ENCODE peak calls at places on chromosomes 4 and X, in four cellular contexts. Q is K562, X is WTC11, N is HepG2. L is an unnamed sample.

GRCh38 chr4:22071749-22072148 is 123.2 kb upstream of the KCNIP4 start:
- DNase-seq in Q (no peak), N (no peak), X (no peak), L (no peak)

GRCh38 chr4:34091451-34091850 is 2152.9 kb downstream of the ARAP2 start:
- DNase-seq in N (no peak), Q (no peak), X (no peak), L (no peak)

GRCh38 chr4:168877779-168878491 is 132.1 kb downstream of the CBR4 start:
- DNase-seq in X (peak; percentile 61), N (no peak), Q (no peak), L (no peak)

GRCh38 chr4:82372502-82372873 is 1.3 kb downstream of the HNRNPD start:
- DNase-seq in N (no peak), X (peak; percentile 27), Q (peak; percentile 35), L (no peak)

GRCh38 chrX:121746105-121746504 is 698.7 kb downstream of the GLUD2 start:
- DNase-seq in X (no peak), Q (no peak), N (no peak), L (no peak)

GRCh38 chr4:112975567-112976355 is 73.7 kb upstream of the ANK2 start:
- DNase-seq in Q (no peak), N (no peak), X (no peak), L (no peak)

GRCh38 chr4:1472148-1472797 is 66.0 kb upstream of the NKX1-1 start:
- DNase-seq in N (no peak), X (peak; percentile 11), Q (no peak), L (no peak)

GRCh38 chr4:121484633-121485032 is 103.8 kb upstream of the QRFPR start:
- DNase-seq in X (peak; percentile 38), Q (peak; percentile 20), N (peak; percentile 36), L (no peak)

GRCh38 chr4:139619644-139620043 is 46.0 kb upstream of the MGST2 start:
- DNase-seq in X (no peak), N (peak; percentile 47), Q (peak; percentile 18), L (no peak)

GRCh38 chr4:183136880-183137279 is 37.8 kb downstream of the WWC2 start:
- DNase-seq in X (no peak), Q (no peak), N (no peak), L (no peak)

GRCh38 chr4:81084624-81085023 is 54.1 kb downstream of the BMP3 start:
- DNase-seq in X (no peak), N (no peak), Q (no peak), L (no peak)

GRCh38 chr4:3290476-3290875 is 2.3 kb upstream of the RGS12 start:
- DNase-seq in N (no peak), Q (no peak), X (peak; percentile 5), L (no peak)

GRCh38 chrX:87634361-87634760 is 116.8 kb downstream of the KLHL4 start:
- DNase-seq in Q (no peak), N (no peak), X (no peak), L (no peak)

GRCh38 chr4:153655928-153656327 is 28.2 kb upstream of the TLR2 start:
- DNase-seq in X (no peak), N (no peak), Q (no peak), L (no peak)

GRCh38 chrX:57573754-57574153 is 18.1 kb upstream of the ZXDB start:
- DNase-seq in Q (no peak), X (no peak), N (no peak), L (no peak)

GRCh38 chr4:75513529-75514130 is 573 bp downstream of the RCHY1 start:
- DNase-seq in X (no peak), N (no peak), Q (no peak), L (no peak)

GRCh38 chr4:107734120-107734519 is 14.1 kb upstream of the PAPSS1 start:
- DNase-seq in Q (peak; percentile 39), N (no peak), X (peak; percentile 38), L (no peak)

GRCh38 chr4:26355392-26356052 is 34.7 kb downstream of the RBPJ start:
- DNase-seq in X (no peak), N (no peak), Q (no peak), L (no peak)

GRCh38 chrX:119272882-119273806 is 37.1 kb downstream of the PGRMC1 start:
- DNase-seq in X (peak; percentile 83), Q (no peak), N (no peak), L (no peak)

GRCh38 chr4:15493411-15493810 is 23.7 kb downstream of the CC2D2A start:
- DNase-seq in X (no peak), Q (no peak), N (no peak), L (no peak)

GRCh38 chr4:80180743-80181142 is 16.6 kb upstream of the PRDM8 start:
- DNase-seq in N (no peak), Q (no peak), X (no peak), L (no peak)

GRCh38 chr4:186651181-186651603 is 72.5 kb downstream of the FAT1 start:
- DNase-seq in N (no peak), X (no peak), Q (no peak), L (no peak)

GRCh38 chr4:88697113-88697512 is 516 bp downstream of the NAP1L5 start:
- DNase-seq in N (no peak), Q (no peak), X (no peak), L (no peak)
- TF ChIP-seq CBFB in N (no peak), Q (no peak), X (no peak), L (no peak)

GRCh38 chrX:154890990-154891639 is 5.0 kb downstream of the F8A1 start:
- DNase-seq in X (no peak), Q (no peak), N (no peak), L (no peak)

GRCh38 chrX:154892263-154892662 is 6.1 kb downstream of the F8A1 start:
- DNase-seq in N (no peak), X (no peak), Q (no peak), L (no peak)
- TF ChIP-seq MAX in N (no peak), X (no peak), Q (no peak), L (no peak)

GRCh38 chr4:161577604-161578301 is 586.0 kb downstream of the FSTL5 start:
- DNase-seq in X (no peak), N (no peak), Q (no peak), L (no peak)

GRCh38 chr4:161585011-161585410 is 578.8 kb downstream of the FSTL5 start:
- DNase-seq in X (no peak), Q (no peak), N (peak; percentile 1), L (no peak)

GRCh38 chr4:161583549-161583948 is 580.3 kb downstream of the FSTL5 start:
- DNase-seq in X (no peak), N (no peak), Q (no peak), L (no peak)

GRCh38 chr4:161581262-161581661 is 582.5 kb downstream of the FSTL5 start:
- DNase-seq in N (no peak), Q (no peak), X (no peak), L (peak; percentile 4)
- TF ChIP-seq CBFB in N (no peak), Q (no peak), X (no peak), L (no peak)

GRCh38 chrX:111492085-111492484 is 19.4 kb upstream of the SERTM2 start:
- DNase-seq in Q (no peak), X (no peak), N (no peak), L (no peak)
- TF ChIP-seq MAX in Q (no peak), X (no peak), N (no peak), L (no peak)

GRCh38 chr4:150886597-150886996 is 128.5 kb downstream of the LRBA start:
- DNase-seq in X (no peak), Q (no peak), N (no peak), L (no peak)
- TF ChIP-seq CBFB in X (no peak), Q (no peak), N (no peak), L (no peak)

DNA sequence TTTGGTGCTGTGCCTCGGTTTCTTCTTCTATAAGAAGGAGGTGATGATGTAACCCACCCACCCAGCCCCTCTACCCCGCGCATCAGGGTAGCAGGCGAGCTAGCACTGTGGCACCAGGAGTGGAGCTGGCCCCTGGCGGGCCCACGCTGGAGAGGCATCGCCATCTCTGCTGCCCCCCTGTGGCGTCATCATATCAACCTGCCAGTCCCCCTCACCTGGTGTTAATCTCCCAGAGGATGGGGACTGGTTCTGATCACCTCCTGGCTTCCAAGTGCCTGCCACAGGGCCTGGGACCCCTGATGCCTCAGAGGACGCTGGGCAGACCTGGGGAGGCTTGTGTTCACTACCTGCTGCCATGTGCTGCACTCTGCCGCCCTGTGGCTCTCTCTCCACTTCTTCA is 6.3 kb upstream of the SORCS2 start:
- DNase-seq in X (peak; percentile 64), N (peak; percentile 24), Q (peak; percentile 49), L (no peak)
- TF ChIP-seq MAX in X (no peak), N (no peak), Q (no peak), L (no peak)